ENCODE peak calls at places on chromosomes 12 and 14, in eight cellular contexts. One of them, this sample, is unnamed.

GRCh38 chr12:91432079-91432478 is 249.5 kb upstream of the DCN start:
- DNase-seq in H7: no peak
- DNase-seq in T-helper 9 cell: no peak
- DNase-seq in memory B cell: no peak
- DNase-seq in PC-9: no peak
- DNase-seq in T follicular helper cell: no peak
- DNase-seq in upper lobe of left lung: no peak
- DNase-seq in NAMALWA: no peak
- DNase-seq in this sample: no peak

GRCh38 chr14:73223049-73223448 is 14.3 kb upstream of the PAPLN start:
- DNase-seq in H7: peak
- DNase-seq in T-helper 9 cell: no peak
- DNase-seq in memory B cell: no peak
- DNase-seq in PC-9: no peak
- DNase-seq in T follicular helper cell: no peak
- DNase-seq in upper lobe of left lung: no peak
- DNase-seq in NAMALWA: peak
- DNase-seq in this sample: no peak

GRCh38 chr14:105378199-105378598 is 20.1 kb upstream of the TEX22 start:
- DNase-seq in H7: no peak
- DNase-seq in T-helper 9 cell: no peak
- DNase-seq in memory B cell: no peak
- DNase-seq in PC-9: no peak
- DNase-seq in T follicular helper cell: no peak
- DNase-seq in upper lobe of left lung: no peak
- DNase-seq in NAMALWA: no peak
- DNase-seq in this sample: no peak

GRCh38 chr12:126493366-126494108 is 1428.3 kb downstream of the AACS start:
- DNase-seq in H7: no peak
- DNase-seq in T-helper 9 cell: no peak
- DNase-seq in memory B cell: no peak
- DNase-seq in PC-9: peak
- DNase-seq in T follicular helper cell: no peak
- DNase-seq in upper lobe of left lung: no peak
- DNase-seq in NAMALWA: no peak
- DNase-seq in this sample: no peak

GRCh38 chr14:60509438-60510253 is 700 bp downstream of the SIX6 start:
- DNase-seq in H7: peak
- DNase-seq in T-helper 9 cell: no peak
- DNase-seq in memory B cell: no peak
- DNase-seq in PC-9: no peak
- DNase-seq in T follicular helper cell: no peak
- DNase-seq in upper lobe of left lung: peak
- DNase-seq in NAMALWA: no peak
- DNase-seq in this sample: no peak

GRCh38 chr12:122127839-122128238 is 46.2 kb downstream of the IL31 start:
- DNase-seq in H7: peak
- DNase-seq in T-helper 9 cell: no peak
- DNase-seq in memory B cell: no peak
- DNase-seq in PC-9: no peak
- DNase-seq in T follicular helper cell: no peak
- DNase-seq in upper lobe of left lung: no peak
- DNase-seq in NAMALWA: no peak
- DNase-seq in this sample: no peak

GRCh38 chr12:9034095-9034494 is 44.7 kb downstream of the KLRG1 start:
- DNase-seq in H7: no peak
- DNase-seq in T-helper 9 cell: no peak
- DNase-seq in memory B cell: no peak
- DNase-seq in PC-9: no peak
- DNase-seq in T follicular helper cell: no peak
- DNase-seq in upper lobe of left lung: no peak
- DNase-seq in NAMALWA: no peak
- DNase-seq in this sample: no peak

GRCh38 chr12:114286145-114286544 is 119.8 kb downstream of the TBX5 start:
- DNase-seq in H7: no peak
- DNase-seq in T-helper 9 cell: no peak
- DNase-seq in memory B cell: no peak
- DNase-seq in PC-9: no peak
- DNase-seq in T follicular helper cell: no peak
- DNase-seq in upper lobe of left lung: no peak
- DNase-seq in NAMALWA: no peak
- DNase-seq in this sample: no peak

GRCh38 chr12:103635419-103635818 is 48.3 kb downstream of the STAB2 start:
- DNase-seq in H7: no peak
- DNase-seq in T-helper 9 cell: no peak
- DNase-seq in memory B cell: no peak
- DNase-seq in PC-9: no peak
- DNase-seq in T follicular helper cell: no peak
- DNase-seq in upper lobe of left lung: peak
- DNase-seq in NAMALWA: no peak
- DNase-seq in this sample: no peak

GRCh38 chr12:130519-130918 is 64.0 kb downstream of the IQSEC3 start:
- DNase-seq in H7: no peak
- DNase-seq in T-helper 9 cell: no peak
- DNase-seq in memory B cell: no peak
- DNase-seq in PC-9: no peak
- DNase-seq in T follicular helper cell: no peak
- DNase-seq in upper lobe of left lung: peak
- DNase-seq in NAMALWA: no peak
- DNase-seq in this sample: no peak

GRCh38 chr12:113214938-113215400 is 6.3 kb upstream of the TPCN1 start:
- DNase-seq in H7: no peak
- DNase-seq in T-helper 9 cell: no peak
- DNase-seq in memory B cell: no peak
- DNase-seq in PC-9: peak
- DNase-seq in T follicular helper cell: no peak
- DNase-seq in upper lobe of left lung: no peak
- DNase-seq in NAMALWA: peak
- DNase-seq in this sample: no peak

GRCh38 chr12:92064420-92064819 is 81.2 kb downstream of the BTG1 start:
- DNase-seq in H7: no peak
- DNase-seq in T-helper 9 cell: no peak
- DNase-seq in memory B cell: no peak
- DNase-seq in PC-9: no peak
- DNase-seq in T follicular helper cell: no peak
- DNase-seq in upper lobe of left lung: no peak
- DNase-seq in NAMALWA: no peak
- DNase-seq in this sample: no peak

GRCh38 chr12:94184995-94185711 is 36.8 kb downstream of the PLXNC1 start:
- DNase-seq in H7: no peak
- DNase-seq in T-helper 9 cell: no peak
- DNase-seq in memory B cell: no peak
- DNase-seq in PC-9: no peak
- DNase-seq in T follicular helper cell: no peak
- DNase-seq in upper lobe of left lung: no peak
- DNase-seq in NAMALWA: no peak
- DNase-seq in this sample: no peak

GRCh38 chr12:82357845-82358199 is 365 bp downstream of the CCDC59 start:
- DNase-seq in H7: peak
- DNase-seq in T-helper 9 cell: no peak
- DNase-seq in memory B cell: no peak
- DNase-seq in PC-9: no peak
- DNase-seq in T follicular helper cell: no peak
- DNase-seq in upper lobe of left lung: no peak
- DNase-seq in NAMALWA: no peak
- DNase-seq in this sample: no peak

GRCh38 chr12:11949738-11950403 is 120.9 kb upstream of the BCL2L14 start:
- DNase-seq in H7: no peak
- DNase-seq in T-helper 9 cell: no peak
- DNase-seq in memory B cell: no peak
- DNase-seq in PC-9: peak
- DNase-seq in T follicular helper cell: no peak
- DNase-seq in upper lobe of left lung: peak
- DNase-seq in NAMALWA: no peak
- DNase-seq in this sample: no peak

GRCh38 chr14:104145826-104146642 is 7.6 kb downstream of the KIF26A start:
- DNase-seq in H7: peak
- DNase-seq in T-helper 9 cell: no peak
- DNase-seq in memory B cell: no peak
- DNase-seq in PC-9: no peak
- DNase-seq in T follicular helper cell: no peak
- DNase-seq in upper lobe of left lung: no peak
- DNase-seq in NAMALWA: no peak
- DNase-seq in this sample: no peak